ENCODE peak calls at places on chromosomes 5 and 9, in seven cellular contexts. E is GM04504; G is dorsolateral prefrontal cortex; U is endodermal cell; T is activated T-cell treated with anti-CD3 and anti-CD28 coated beads for 1 hour; W is stimulated activated CD4-positive, alpha-beta T cell treated with anti-CD3 and anti-CD28 coated beads, Interleukin-15, amount 100 ng/mL, for 1 hour; S is EH. L is an unnamed sample.

GRCh38 chr9:126020836-126021235 is 273.7 kb downstream of the PBX3 start:
- DNase-seq in E (no peak), G (no peak), U (no peak), T (no peak), W (no peak), S (no peak), L (no peak)

GRCh38 chr9:35716236-35716635 is 15.8 kb downstream of the TLN1 start:
- DNase-seq in E (no peak), G (no peak), U (no peak), T (no peak), W (no peak), S (peak), L (no peak)

GRCh38 chr5:1554410-1554967 is 30.7 kb upstream of the LPCAT1 start:
- DNase-seq in E (no peak), G (no peak), U (no peak), T (no peak), W (no peak), S (no peak), L (peak)

GRCh38 chr9:125538092-125538473 is 168.9 kb downstream of the MAPKAP1 start:
- DNase-seq in E (peak), G (no peak), U (no peak), T (no peak), W (no peak), S (peak), L (no peak)

GRCh38 chr5:33994845-33995244 is 10.4 kb upstream of the SLC45A2 start:
- DNase-seq in E (peak), G (no peak), U (no peak), T (no peak), W (no peak), S (peak), L (no peak)

GRCh38 chr9:128141604-128142003 is 7.6 kb upstream of the LCN2 start:
- DNase-seq in E (no peak), G (no peak), U (no peak), T (no peak), W (no peak), S (no peak), L (no peak)

GRCh38 chr9:109027176-109027575 is 13.9 kb upstream of the CTNNAL1 start:
- DNase-seq in E (no peak), G (no peak), U (no peak), T (no peak), W (no peak), S (no peak), L (no peak)

GRCh38 chr9:94632736-94633135 is 6.6 kb downstream of the FBP1 start:
- DNase-seq in E (peak), G (no peak), U (peak), T (no peak), W (no peak), S (peak), L (no peak)

GRCh38 chr9:37939575-37940095 is 35.7 kb upstream of the SLC25A51 start:
- DNase-seq in E (no peak), G (no peak), U (no peak), T (no peak), W (no peak), S (peak), L (no peak)

GRCh38 chr5:40236001-40236400 is 443.7 kb upstream of the PTGER4 start:
- DNase-seq in E (no peak), G (no peak), U (no peak), T (no peak), W (no peak), S (peak), L (no peak)

GRCh38 chr5:147216552-147217154 is 18.2 kb upstream of the STK32A start:
- DNase-seq in E (no peak), G (no peak), U (peak), T (no peak), W (no peak), S (peak), L (no peak)

GRCh38 chr9:37290881-37291485 is 131.5 kb upstream of the GRHPR start:
- DNase-seq in E (peak), G (no peak), U (no peak), T (no peak), W (no peak), S (peak), L (no peak)

GRCh38 chr9:128773049-128773448 is 1.3 kb upstream of the ZER1 start:
- DNase-seq in E (no peak), G (no peak), U (no peak), T (no peak), W (no peak), S (no peak), L (no peak)

GRCh38 chr9:23665635-23666034 is 160.4 kb downstream of the ELAVL2 start:
- DNase-seq in E (no peak), G (no peak), U (no peak), T (no peak), W (no peak), S (no peak), L (no peak)

GRCh38 chr5:147968855-147969254 is 62.5 kb upstream of the C5orf46 start:
- DNase-seq in E (no peak), G (no peak), U (no peak), T (no peak), W (no peak), S (peak), L (no peak)

GRCh38 chr5:113022661-113023060 is 46.1 kb downstream of the DCP2 start:
- DNase-seq in E (no peak), G (no peak), U (no peak), T (no peak), W (no peak), S (no peak), L (peak)

GRCh38 chr5:96852769-96853168 is 23.5 kb upstream of the ERAP2 start:
- DNase-seq in E (no peak), G (no peak), U (no peak), T (no peak), W (no peak), S (peak), L (no peak)

GRCh38 chr5:142981886-142982820 is 212.0 kb downstream of the ARHGAP26 start:
- DNase-seq in E (peak), G (peak), U (peak), T (no peak), W (no peak), S (peak), L (no peak)

GRCh38 chr5:60677831-60678664 is 21.9 kb downstream of the DEPDC1B start:
- DNase-seq in E (no peak), G (no peak), U (no peak), T (no peak), W (no peak), S (peak), L (no peak)

GRCh38 chr5:6831678-6832077 is 118.4 kb downstream of the TENT4A start:
- DNase-seq in E (no peak), G (no peak), U (no peak), T (no peak), W (no peak), S (no peak), L (no peak)

GRCh38 chr5:112636288-112636731 is 101.4 kb upstream of the APC start:
- DNase-seq in E (no peak), G (no peak), U (no peak), T (no peak), W (no peak), S (no peak), L (no peak)

GRCh38 chr5:15645376-15645775 is 145.4 kb downstream of the FBXL7 start:
- DNase-seq in E (no peak), G (no peak), U (no peak), T (no peak), W (no peak), S (peak), L (no peak)

GRCh38 chr5:16178745-16179372 is 732 bp downstream of the MARCHF11 start:
- DNase-seq in E (peak), G (peak), U (peak), T (peak), W (no peak), S (peak), L (no peak)

GRCh38 chr5:23411200-23411599 is 96.2 kb upstream of the PRDM9 start:
- DNase-seq in E (no peak), G (no peak), U (no peak), T (no peak), W (no peak), S (no peak), L (no peak)

GRCh38 chr5:41418220-41419031 is 92.0 kb downstream of the PLCXD3 start:
- DNase-seq in E (no peak), G (no peak), U (peak), T (no peak), W (no peak), S (peak), L (no peak)

GRCh38 chr9:129240581-129241211 is 62.6 kb upstream of the IER5L start:
- DNase-seq in E (no peak), G (no peak), U (no peak), T (no peak), W (no peak), S (no peak), L (no peak)